ENCODE peak calls at places on chromosomes 16 and 17, in six cellular contexts. U, N, E, V, L and D are unnamed samples.

GRCh38 chr16:21274172-21274726 is 3.8 kb downstream of the CRYM start:
- DNase-seq in U (no peak), E (no peak), N (no peak), L (no peak), V (no peak), D (no peak)

GRCh38 chr17:71287246-71287828 is 833.5 kb upstream of the SOX9 start:
- DNase-seq in N (no peak), V (no peak), L (no peak), U (no peak), E (no peak), D (no peak)

GRCh38 chr16:11799509-11800384 is 2.7 kb upstream of the ZC3H7A start:
- DNase-seq in U (no peak), E (no peak), V (no peak), N (no peak), L (no peak), D (no peak)

GRCh38 chr17:70138309-70138865 is 30.9 kb upstream of the KCNJ2 start:
- DNase-seq in N (no peak), V (no peak), E (no peak), L (no peak), U (no peak), D (no peak)

GRCh38 chr17:50865868-50866260 is 290 bp downstream of the TOB1 start:
- DNase-seq in N (no peak), E (no peak), U (no peak), L (no peak), V (no peak), D (peak; percentile 22)

GRCh38 chr16:66385415-66385814 is 18.9 kb downstream of the CDH5 start:
- DNase-seq in E (no peak), N (no peak), L (no peak), V (no peak), U (no peak), D (no peak)

GRCh38 chr17:67055811-67056745 is 11.7 kb downstream of the CACNG1 start:
- DNase-seq in L (no peak), E (no peak), U (no peak), V (no peak), N (no peak), D (no peak)

GRCh38 chr16:56729351-56729735 is 586 bp upstream of the NUP93 start:
- DNase-seq in E (no peak), U (no peak), V (no peak), L (no peak), N (no peak), D (no peak)

GRCh38 chr17:75749545-75750389 is 15.2 kb downstream of the GALK1 start:
- DNase-seq in E (no peak), L (peak; percentile 67), V (peak; percentile 86), U (peak; percentile 54), N (no peak), D (no peak)

GRCh38 chr17:30808785-30809286 is 15.7 kb downstream of the CRLF3 start:
- DNase-seq in V (no peak), U (no peak), E (no peak), N (peak; percentile 91), L (no peak), D (no peak)

GRCh38 chr16:66660422-66661209 is 35.9 kb downstream of the CMTM4 start:
- DNase-seq in N (no peak), L (peak; percentile 84), U (no peak), E (no peak), V (peak; percentile 89), D (no peak)

GRCh38 chr17:40086150-40087044 is 14.0 kb downstream of the NR1D1 start:
- DNase-seq in V (peak; percentile 82), L (peak; percentile 52), N (no peak), E (no peak), U (no peak), D (no peak)
- TF ChIP-seq ZNF274 in V (no peak), L (peak; percentile 50), N (no peak), E (no peak), U (no peak), D (no peak)

DNA sequence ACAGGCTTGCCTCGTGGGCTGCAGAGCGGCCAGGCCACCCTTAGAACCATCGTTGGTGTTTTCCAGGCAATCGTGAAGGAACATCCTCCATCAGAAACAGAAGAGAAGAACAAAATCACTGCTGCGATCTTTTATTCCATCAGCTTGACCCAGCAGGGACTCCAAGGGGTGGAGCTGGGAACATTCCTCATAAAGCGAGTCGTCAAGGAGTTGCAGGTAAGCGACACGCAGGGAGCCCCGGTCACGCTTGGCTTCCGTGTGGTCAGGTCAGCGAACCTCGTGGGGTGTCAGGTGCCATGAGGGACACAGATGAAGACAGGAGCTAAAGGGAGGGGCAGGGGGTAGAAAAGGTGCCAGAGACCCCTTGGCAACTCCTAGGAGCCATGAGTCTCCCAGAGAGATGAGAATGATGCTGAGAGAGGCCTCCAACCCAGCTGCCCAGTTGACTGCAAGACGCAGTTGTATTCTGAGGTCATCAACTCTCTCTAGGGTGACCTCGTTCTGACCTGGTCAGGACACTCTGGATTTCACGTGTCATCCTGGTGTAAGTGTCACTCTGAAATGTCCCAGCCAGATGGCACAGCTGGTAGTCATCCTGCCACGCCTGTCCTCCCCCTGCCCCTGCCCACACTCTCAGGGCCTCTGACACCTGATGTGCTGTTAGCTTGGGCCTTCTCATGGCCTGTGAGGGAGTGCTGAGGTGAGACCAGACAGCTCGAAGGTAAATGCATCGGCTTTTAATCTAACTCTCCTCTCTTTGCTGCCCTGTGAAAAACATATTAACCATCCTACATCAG is 13.4 kb downstream of the MLYCD start:
- DNase-seq in L (no peak), U (no peak), V (no peak), N (no peak), E (no peak), D (no peak)
- TF ChIP-seq ZNF274 in L (no peak), U (no peak), V (no peak), N (no peak), E (no peak), D (no peak)

GRCh38 chr16:3094289-3095027 is 4.6 kb downstream of the ZSCAN10 start:
- DNase-seq in N (no peak), L (peak; percentile 55), E (peak; percentile 47), V (peak; percentile 66), U (no peak), D (no peak)

GRCh38 chr16:3098459-3099394 is at the start of gene ZSCAN10:
- DNase-seq in E (no peak), V (no peak), L (no peak), N (no peak), U (peak; percentile 72), D (peak; percentile 86)

GRCh38 chr16:3097266-3097665 is 1.8 kb downstream of the ZSCAN10 start:
- DNase-seq in E (no peak), L (no peak), U (no peak), N (no peak), V (no peak), D (no peak)

GRCh38 chr16:3096362-3096761 is 2.7 kb downstream of the ZSCAN10 start:
- DNase-seq in E (no peak), U (no peak), L (no peak), V (no peak), N (no peak), D (no peak)

GRCh38 chr16:3095869-3096268 is 3.2 kb downstream of the ZSCAN10 start:
- DNase-seq in E (peak; percentile 21), L (no peak), V (peak; percentile 69), N (no peak), U (no peak), D (no peak)
- TF ChIP-seq ZNF274 in E (no peak), L (no peak), V (no peak), N (no peak), U (no peak), D (no peak)

DNA sequence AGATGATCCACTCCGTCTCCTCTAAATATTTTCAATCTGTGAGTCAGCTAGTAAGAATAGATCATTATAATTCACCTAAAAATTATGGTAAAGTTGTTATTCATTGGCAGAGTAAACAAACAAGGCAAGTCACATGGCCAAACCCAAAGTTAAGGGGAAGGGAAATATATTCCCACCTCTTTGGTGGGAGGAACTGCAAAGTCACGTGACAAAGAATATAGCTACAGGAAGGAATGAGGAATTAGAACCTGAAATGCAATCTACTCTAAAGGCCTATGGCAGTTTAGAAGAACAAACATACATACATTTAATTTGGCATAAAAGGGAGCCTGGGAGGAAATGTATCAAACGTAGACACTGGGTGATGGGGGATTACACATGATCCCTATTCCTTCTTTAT is 48.9 kb downstream of the NOG start:
- DNase-seq in E (no peak), L (no peak), N (no peak), U (no peak), V (no peak), D (no peak)
- TF ChIP-seq ZNF274 in E (no peak), L (no peak), N (no peak), U (no peak), V (no peak), D (no peak)